ENCODE peak calls at places on chromosomes 11 and 22, in seven cellular contexts. B is IMR-90, V is cardiac muscle cell, D is lower leg skin, H is WTC11, C is right atrium auricular region, W is spleen. T is an unnamed sample.

GRCh38 chr22:20531404-20532181 is 24.2 kb downstream of the MED15 start:
- DNase-seq in B (peak), D (peak), C (peak), H (peak), V (peak), W (no peak), T (peak)

GRCh38 chr11:59200421-59200746 is 12.3 kb downstream of the MPEG1 start:
- DNase-seq in W (no peak), D (no peak), H (no peak), V (no peak), C (no peak), B (no peak), T (no peak)

GRCh38 chr11:12693485-12694181 is 19.4 kb downstream of the TEAD1 start:
- DNase-seq in B (peak), D (no peak), C (peak), W (no peak), H (no peak), V (no peak), T (no peak)

GRCh38 chr22:45757068-45757467 is 85.4 kb downstream of the ATXN10 start:
- DNase-seq in W (no peak), D (no peak), V (peak), H (peak), B (peak), C (no peak), T (no peak)

GRCh38 chr11:83819936-83820549 is 533.9 kb upstream of the CCDC90B start:
- DNase-seq in C (no peak), H (no peak), B (peak), W (no peak), D (no peak), V (peak), T (no peak)

GRCh38 chr11:36253238-36253637 is 36.0 kb downstream of the COMMD9 start:
- DNase-seq in B (no peak), V (no peak), C (no peak), H (no peak), W (no peak), D (no peak), T (no peak)

GRCh38 chr11:130827697-130828377 is 88.4 kb downstream of the SNX19 start:
- DNase-seq in B (peak), V (peak), C (peak), W (peak), D (peak), H (peak), T (no peak)

GRCh38 chr11:94790771-94791180 is 22.6 kb downstream of the AMOTL1 start:
- DNase-seq in W (no peak), D (no peak), V (no peak), H (no peak), C (no peak), B (peak), T (no peak)

GRCh38 chr11:28756977-28757376 is 648.8 kb downstream of the METTL15 start:
- DNase-seq in V (no peak), C (no peak), D (no peak), B (peak), H (no peak), W (no peak), T (no peak)

GRCh38 chr11:92740251-92740650 is 229.2 kb upstream of the MTNR1B start:
- DNase-seq in C (no peak), D (no peak), W (no peak), V (no peak), H (no peak), B (no peak), T (no peak)

GRCh38 chr22:43044402-43044801 is 29.5 kb upstream of the PACSIN2 start:
- DNase-seq in D (no peak), B (no peak), V (no peak), C (no peak), W (no peak), H (no peak), T (no peak)

GRCh38 chr11:73939096-73939495 is 11.7 kb upstream of the DNAJB13 start:
- DNase-seq in V (no peak), W (no peak), C (no peak), B (no peak), D (peak), H (no peak), T (no peak)

GRCh38 chr11:135033545-135033944 is 621.5 kb upstream of the B3GAT1 start:
- DNase-seq in W (no peak), C (no peak), D (no peak), V (peak), H (peak), B (no peak), T (no peak)

GRCh38 chr11:88300888-88301477 is 36.6 kb downstream of the CTSC start:
- DNase-seq in D (no peak), W (no peak), C (no peak), H (peak), V (peak), B (no peak), T (no peak)

GRCh38 chr22:47808236-47808845 is 1045.9 kb downstream of the TBC1D22A start:
- DNase-seq in B (no peak), H (no peak), V (no peak), C (no peak), W (no peak), D (peak), T (no peak)

GRCh38 chr11:927871-928270 is 2.2 kb downstream of the AP2A2 start:
- DNase-seq in H (no peak), B (no peak), W (no peak), D (no peak), C (no peak), V (no peak), T (peak)

GRCh38 chr11:67355794-67356550 is 2.6 kb upstream of the POLD4 start:
- DNase-seq in C (no peak), H (no peak), V (no peak), W (no peak), B (no peak), D (no peak), T (no peak)

GRCh38 chr22:23259916-23260644 is 79.8 kb downstream of the BCR start:
- DNase-seq in C (no peak), W (no peak), D (no peak), V (no peak), B (no peak), H (peak), T (no peak)

GRCh38 chr11:14449302-14449714 is 50.3 kb downstream of the COPB1 start:
- DNase-seq in W (no peak), D (no peak), B (no peak), C (no peak), V (no peak), H (no peak), T (no peak)
- TF ChIP-seq CTCF in W (no peak), D (no peak), B (no peak), C (no peak), V (no peak), H (no peak), T (no peak)

GRCh38 chr22:25281675-25282345 is 62.4 kb downstream of the CRYBB2 start:
- DNase-seq in W (no peak), B (no peak), C (no peak), H (no peak), D (no peak), V (peak), T (no peak)

GRCh38 chr22:25282346-25282670 is 62.9 kb downstream of the CRYBB2 start:
- DNase-seq in D (no peak), V (peak), B (no peak), W (no peak), H (no peak), C (no peak), T (no peak)

DNA sequence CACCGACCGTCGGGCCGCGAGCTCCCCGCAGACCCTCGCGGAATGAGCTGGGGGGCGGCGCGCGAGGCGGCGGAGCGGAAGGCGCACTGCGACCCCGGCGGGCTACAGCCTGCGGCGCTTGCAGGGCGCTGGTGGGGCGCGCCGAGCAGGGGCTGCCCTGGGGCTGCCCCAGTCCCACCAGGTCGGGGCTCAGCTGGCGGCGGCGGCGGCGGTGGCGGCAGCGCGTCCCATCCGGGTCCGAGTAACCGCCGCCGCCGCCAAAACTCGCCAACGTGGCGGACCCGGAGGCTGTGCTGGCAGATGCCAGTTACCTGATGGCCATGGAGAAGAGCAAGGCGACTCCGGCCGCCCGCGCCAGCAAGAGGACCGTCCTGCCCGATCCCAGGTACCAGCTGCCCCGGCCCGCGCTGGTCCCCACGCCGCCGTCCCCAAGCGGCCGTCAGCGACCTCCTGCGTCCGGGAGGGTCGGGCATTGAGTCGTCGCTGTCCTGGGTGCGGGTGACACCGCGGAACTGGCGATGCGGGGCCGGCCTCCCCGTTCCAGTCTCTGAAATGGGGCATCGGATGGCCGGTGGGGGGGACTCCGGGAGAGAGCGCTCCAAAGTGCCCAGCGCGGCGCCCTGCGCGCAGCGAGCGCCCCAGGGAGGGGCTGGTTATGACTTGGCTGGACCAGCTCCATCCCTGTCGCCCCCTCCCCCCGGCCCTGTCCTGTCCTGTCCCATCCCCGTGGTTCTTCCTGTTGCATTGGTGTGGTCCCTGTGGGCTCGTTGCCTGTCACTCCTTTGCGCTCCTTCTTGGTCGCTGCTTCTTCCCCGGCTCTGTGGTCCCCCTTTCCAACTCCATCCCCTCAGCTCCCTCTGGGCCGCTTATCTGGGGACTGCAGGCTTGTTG is 63.5 kb downstream of the CRYBB2 start:
- DNase-seq in D (no peak), C (no peak), W (no peak), V (peak), B (no peak), H (peak), T (no peak)
- TF ChIP-seq CTCF in D (no peak), C (no peak), W (no peak), V (no peak), B (no peak), H (no peak), T (no peak)

DNA sequence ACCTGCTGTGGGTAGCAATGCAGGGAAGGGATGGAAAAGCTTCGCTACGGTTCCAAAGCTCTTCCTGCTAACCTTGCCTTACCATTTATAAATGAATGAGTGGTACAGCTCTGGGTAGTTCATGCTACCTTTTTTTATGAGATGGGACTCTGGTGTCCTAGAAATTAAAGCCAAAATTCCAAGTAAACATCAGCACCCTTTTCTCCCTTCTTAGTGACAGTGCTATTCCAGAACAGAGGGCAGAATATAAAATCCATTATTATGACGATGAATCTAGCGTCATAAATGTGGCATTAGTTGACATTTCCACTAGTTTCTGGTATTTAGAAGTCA is 447 bp upstream of the SVIP start:
- DNase-seq in H (no peak), W (no peak), V (no peak), B (no peak), C (no peak), D (no peak), T (no peak)
- TF ChIP-seq CTCF in H (no peak), W (no peak), V (no peak), B (no peak), C (no peak), D (no peak), T (peak)

DNA sequence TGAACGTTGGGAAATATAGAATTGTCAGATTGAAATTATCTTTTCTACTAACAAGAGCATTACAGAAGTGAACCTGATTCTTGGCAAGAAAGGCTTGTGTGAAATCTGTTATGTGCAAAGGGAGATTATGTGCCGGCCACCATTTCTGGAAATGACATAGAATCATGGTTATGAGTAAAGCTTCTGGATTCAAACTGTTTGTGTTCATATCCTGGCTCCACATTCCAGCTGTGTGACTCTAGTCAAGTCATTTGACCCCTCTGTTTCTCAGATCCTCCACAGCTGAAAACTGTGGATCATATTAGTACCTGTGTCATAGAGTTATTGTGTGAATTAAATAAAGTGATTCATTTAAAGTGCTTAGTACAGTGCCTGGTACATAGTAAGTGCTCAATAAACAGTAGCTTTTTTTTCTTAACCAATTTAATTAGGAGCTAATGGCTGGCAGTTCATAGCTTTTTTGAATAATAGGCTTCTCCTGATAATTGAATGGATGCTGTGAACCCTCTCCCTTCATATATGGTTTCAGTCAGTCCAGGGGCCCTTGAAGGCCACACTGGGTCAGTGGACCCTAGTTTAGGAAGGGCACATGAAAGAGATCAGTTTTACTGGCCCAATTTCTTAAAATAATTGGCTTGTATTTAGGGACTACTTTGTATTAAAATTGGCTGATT is 34.6 kb downstream of the EHF start:
- DNase-seq in C (no peak), H (no peak), B (peak), V (no peak), D (no peak), W (no peak), T (no peak)
- TF ChIP-seq CTCF in C (no peak), H (no peak), B (no peak), V (no peak), D (no peak), W (no peak), T (no peak)